ENCODE peak calls at places on chromosomes 13 and 19, in seven cellular contexts. M is heart right ventricle, Y is fibroblast of lung, V is PC-3, O is left ventricle myocardium inferior, H is right lobe of liver, L is A549. T is an unnamed sample. For H3K4me1, the result is how much of the 10 kb centered on the place peaks cover.

GRCh38 chr13:111303559-111303958 is 16.9 kb upstream of the TEX29 start:
- DNase-seq in M (no peak), Y (no peak), V (no peak), O (no peak), H (no peak), L (no peak), T (no peak)

GRCh38 chr19:37127999-37128820 is 44.3 kb downstream of the ZNF585A start:
- DNase-seq in M (no peak), Y (no peak), V (no peak), O (no peak), H (no peak), L (peak), T (no peak)

GRCh38 chr13:85666356-85666755 is 132.9 kb downstream of the SLITRK6 start:
- DNase-seq in M (no peak), Y (no peak), V (no peak), O (no peak), H (no peak), L (no peak), T (no peak)

GRCh38 chr19:30155529-30156200 is 213.6 kb downstream of the URI1 start:
- DNase-seq in M (no peak), Y (no peak), V (no peak), O (no peak), H (no peak), L (no peak), T (no peak)

GRCh38 chr13:74839656-74840055 is 642.3 kb downstream of the TBC1D4 start:
- DNase-seq in M (no peak), Y (peak), V (peak), O (no peak), H (no peak), L (no peak), T (no peak)

GRCh38 chr19:53394522-53394973 is 401 bp upstream of the ZNF765 start:
- DNase-seq in M (peak), Y (peak), V (peak), O (peak), H (peak), L (no peak), T (peak)

GRCh38 chr13:47672982-47673670 is 327.9 kb downstream of the SUCLA2 start:
- DNase-seq in M (no peak), Y (peak), V (peak), O (no peak), H (no peak), L (no peak), T (no peak)

GRCh38 chr19:16258440-16258903 is 60.8 kb downstream of the AP1M1 start:
- DNase-seq in M (peak), Y (no peak), V (no peak), O (peak), H (peak), L (no peak), T (peak)

GRCh38 chr19:39416152-39416551 is 3.7 kb downstream of the PLEKHG2 start:
- DNase-seq in M (no peak), Y (no peak), V (no peak), O (no peak), H (no peak), L (no peak), T (no peak)

GRCh38 chr13:34951528-34951927 is 9.5 kb downstream of the NBEA start:
- DNase-seq in M (no peak), Y (no peak), V (no peak), O (no peak), H (no peak), L (no peak), T (no peak)

GRCh38 chr19:8310342-8311055 is 2.3 kb upstream of the CD320 start:
- DNase-seq in M (peak), Y (no peak), V (no peak), O (no peak), H (peak), L (no peak), T (no peak)

GRCh38 chr13:64538711-64539110 is 2691.4 kb downstream of the PCDH9 start:
- DNase-seq in M (no peak), Y (peak), V (peak), O (no peak), H (no peak), L (no peak), T (no peak)

GRCh38 chr19:28234637-28235036 is 978.3 kb downstream of the UQCRFS1 start:
- DNase-seq in M (peak), Y (peak), V (no peak), O (no peak), H (no peak), L (no peak), T (no peak)

GRCh38 chr19:30629086-30629485 is 256.9 kb downstream of the ZNF536 start:
- DNase-seq in M (no peak), Y (no peak), V (no peak), O (no peak), H (no peak), L (no peak), T (no peak)

GRCh38 chr19:18160792-18161690 is 8.1 kb downstream of the PIK3R2 start:
- DNase-seq in M (no peak), Y (peak), V (peak), O (peak), H (peak), L (peak), T (peak)

GRCh38 chr13:44972956-44973581 is 16.2 kb downstream of the NUFIP1 start:
- DNase-seq in M (no peak), Y (peak), V (peak), O (no peak), H (no peak), L (peak), T (no peak)
- H3K27ac ChIP-seq in M (no peak), Y (no peak), V (no peak), O (no peak), H (no peak), L (no peak), T (no peak)

DNA sequence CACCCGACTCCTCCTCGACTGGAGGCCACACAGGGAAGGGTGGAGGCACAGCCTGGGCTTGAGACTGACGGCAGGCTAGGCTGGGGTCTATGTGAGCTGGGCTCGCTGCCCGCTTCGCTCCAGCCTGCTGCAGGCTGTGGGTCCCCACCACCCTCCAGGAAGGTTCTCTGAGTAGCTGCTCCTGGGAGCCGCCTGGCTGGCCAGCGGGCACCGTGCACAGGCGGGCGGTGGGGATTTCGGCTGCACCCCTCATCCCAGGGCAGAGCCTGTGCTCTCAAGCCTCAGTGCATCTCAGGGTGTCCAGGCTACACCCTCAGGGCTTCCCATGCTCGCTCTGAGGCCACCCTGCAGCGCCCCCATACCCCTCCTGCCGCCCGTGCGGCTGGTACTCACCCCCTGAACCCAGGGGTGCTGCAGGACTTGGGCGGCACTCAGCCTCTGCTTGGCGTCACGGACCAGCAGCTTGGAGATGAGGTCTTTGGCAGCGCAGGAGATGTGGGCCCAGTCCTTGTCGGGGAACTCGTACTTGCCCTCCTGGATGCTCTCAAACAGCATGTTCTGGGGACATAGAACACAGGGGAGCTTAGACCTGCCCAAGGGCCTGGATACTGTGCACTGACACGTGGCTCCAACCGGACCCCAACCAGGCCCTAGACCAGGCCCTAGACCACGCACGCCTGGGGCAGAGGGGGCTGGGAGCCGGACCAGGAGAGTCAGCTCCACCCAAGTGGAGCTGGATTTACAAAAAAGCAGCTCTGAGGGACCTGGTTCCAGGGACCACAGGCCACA is 10.2 kb downstream of the MKNK2 start:
- DNase-seq in M (peak), Y (no peak), V (no peak), O (no peak), H (no peak), L (no peak), T (no peak)
- H3K4me1 ChIP-seq in M (half or more), Y (under half), V (under half), O (half or more), H (under half), L (half or more), T (under half)

GRCh38 chr13:41459754-41460111 is 2.4 kb downstream of the RGCC start:
- DNase-seq in M (no peak), Y (no peak), V (no peak), O (no peak), H (no peak), L (no peak), T (no peak)
- H3K4me3 ChIP-seq in M (peak), Y (peak), V (no peak), O (peak), H (no peak), L (no peak), T (no peak)

GRCh38 chr19:45156231-45156630 is 4.6 kb downstream of the NKPD1 start:
- DNase-seq in M (no peak), Y (no peak), V (no peak), O (no peak), H (no peak), L (no peak), T (no peak)
- H3K27ac ChIP-seq in M (no peak), Y (no peak), V (no peak), O (no peak), H (no peak), L (no peak), T (no peak)

GRCh38 chr19:48968813-48969218 is 3.7 kb downstream of the FTL start:
- DNase-seq in M (no peak), Y (no peak), V (no peak), O (no peak), H (peak), L (peak), T (no peak)
- H3K4me1 ChIP-seq in M (half or more), Y (under half), V (under half), O (half or more), H (under half), L (under half), T (under half)

GRCh38 chr19:5293607-5294089 is 47.0 kb downstream of the PTPRS start:
- DNase-seq in M (no peak), Y (peak), V (peak), O (no peak), H (no peak), L (no peak), T (peak)

GRCh38 chr19:5294403-5295160 is 46.0 kb downstream of the PTPRS start:
- DNase-seq in M (no peak), Y (no peak), V (no peak), O (no peak), H (no peak), L (no peak), T (no peak)

GRCh38 chr19:5292453-5292842 is 48.2 kb downstream of the PTPRS start:
- DNase-seq in M (no peak), Y (no peak), V (peak), O (no peak), H (no peak), L (no peak), T (no peak)

GRCh38 chr19:5291588-5292193 is 48.9 kb downstream of the PTPRS start:
- DNase-seq in M (no peak), Y (no peak), V (no peak), O (no peak), H (no peak), L (no peak), T (no peak)

DNA sequence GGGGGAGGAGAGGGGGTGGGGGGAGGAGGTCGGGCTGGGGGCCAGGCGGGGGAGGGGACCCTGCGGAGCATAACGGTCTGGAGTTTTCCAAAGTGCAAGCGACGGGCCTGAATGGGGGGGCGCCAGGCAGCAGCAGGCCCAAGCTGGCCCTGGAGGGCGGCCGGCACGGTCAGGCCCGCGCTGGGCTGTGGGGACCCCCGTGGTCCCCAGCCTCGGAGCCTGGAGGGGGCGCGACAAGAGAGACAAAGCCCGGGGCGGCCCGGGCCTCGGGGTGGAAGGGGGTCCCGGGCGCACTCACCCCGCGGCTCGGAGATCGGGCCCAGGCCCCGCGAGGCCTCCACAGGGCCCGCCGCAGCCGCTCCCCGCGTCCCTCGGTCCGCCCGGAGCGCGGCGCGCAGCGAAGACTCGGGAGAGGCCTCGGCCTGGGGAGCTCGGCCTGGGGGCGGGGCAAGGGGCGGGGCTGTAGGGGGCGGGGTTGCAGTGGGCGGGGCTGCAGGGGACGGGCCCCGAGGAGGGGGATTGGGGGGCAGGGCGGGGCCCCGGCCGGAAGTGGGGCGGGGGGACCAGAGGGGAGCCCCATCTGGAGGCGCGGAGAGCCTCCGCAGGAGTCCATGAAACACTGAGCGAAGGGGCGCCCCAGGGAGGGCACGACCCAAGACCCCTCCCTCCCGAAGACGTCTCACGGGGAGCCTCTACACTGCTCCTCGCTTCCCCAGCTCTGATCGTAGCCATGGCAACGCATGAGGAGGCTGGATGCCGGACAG is 47.6 kb downstream of the PTPRS start:
- DNase-seq in M (peak), Y (peak), V (peak), O (peak), H (no peak), L (peak), T (peak)
- H3K4me3 ChIP-seq in M (peak), Y (peak), V (peak), O (peak), H (peak), L (peak), T (peak)

GRCh38 chr13:43058836-43059235 is 35.5 kb downstream of the DNAJC15 start:
- DNase-seq in M (no peak), Y (peak), V (no peak), O (no peak), H (no peak), L (no peak), T (no peak)

GRCh38 chr13:43057653-43058317 is 34.4 kb downstream of the DNAJC15 start:
- DNase-seq in M (peak), Y (peak), V (no peak), O (no peak), H (no peak), L (no peak), T (peak)

GRCh38 chr13:43061496-43062280 is 38.3 kb downstream of the DNAJC15 start:
- DNase-seq in M (no peak), Y (no peak), V (peak), O (no peak), H (no peak), L (no peak), T (no peak)

GRCh38 chr13:43054803-43055802 is 31.7 kb downstream of the DNAJC15 start:
- DNase-seq in M (peak), Y (peak), V (peak), O (no peak), H (no peak), L (peak), T (peak)

DNA sequence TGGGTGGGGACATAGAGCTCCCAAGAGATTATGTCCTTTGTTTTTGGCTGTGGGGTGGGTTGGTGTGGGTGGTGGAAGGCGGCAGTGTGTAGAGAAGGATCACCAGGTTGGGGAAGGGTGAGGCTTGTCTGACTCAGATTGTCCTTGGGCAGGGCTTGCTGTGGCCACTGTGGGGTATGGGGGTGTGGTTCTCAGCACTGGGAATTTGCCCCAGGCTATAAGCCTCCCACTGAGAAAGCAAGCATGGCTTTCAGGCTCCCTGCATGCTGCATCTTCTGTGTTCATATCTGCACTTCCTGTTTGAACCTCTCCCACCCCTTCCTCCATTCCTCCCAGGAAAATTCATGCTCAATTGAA is 34.9 kb downstream of the DNAJC15 start:
- DNase-seq in M (peak), Y (peak), V (peak), O (no peak), H (no peak), L (peak), T (peak)
- H3K27ac ChIP-seq in M (peak), Y (peak), V (peak), O (peak), H (no peak), L (peak), T (peak)

GRCh38 chr19:459724-460511 is 915 bp downstream of the SHC2 start:
- DNase-seq in M (peak), Y (peak), V (peak), O (peak), H (peak), L (peak), T (peak)
- H3K4me1 ChIP-seq in M (under half), Y (under half), V (under half), O (under half), H (under half), L (under half), T (under half)

GRCh38 chr13:32595306-32595705 is 9.1 kb downstream of the PDS5B start:
- DNase-seq in M (no peak), Y (no peak), V (no peak), O (no peak), H (no peak), L (no peak), T (no peak)

GRCh38 chr13:32592082-32592481 is 5.8 kb downstream of the PDS5B start:
- DNase-seq in M (no peak), Y (no peak), V (no peak), O (no peak), H (no peak), L (no peak), T (no peak)

DNA sequence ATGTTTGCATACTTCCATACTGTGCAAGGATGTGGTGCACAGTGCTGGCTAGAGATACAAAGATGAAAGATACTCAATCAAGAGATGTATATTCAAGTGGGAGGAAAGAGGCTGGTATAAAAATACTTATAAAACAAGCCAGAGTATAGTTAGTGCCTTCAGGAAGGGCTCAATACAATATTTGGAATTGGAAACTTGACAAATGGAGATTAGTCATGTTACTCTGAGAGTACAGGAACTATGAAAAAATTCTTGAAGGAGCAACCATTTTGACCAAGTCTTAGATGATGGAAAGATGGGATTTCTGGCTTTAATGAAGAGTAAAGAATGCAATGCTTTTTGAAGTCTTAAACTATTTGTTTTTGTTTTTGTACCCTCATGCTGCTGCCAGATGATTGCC is 8.1 kb downstream of the PDS5B start:
- DNase-seq in M (no peak), Y (peak), V (peak), O (no peak), H (no peak), L (no peak), T (no peak)
- H3K4me3 ChIP-seq in M (no peak), Y (no peak), V (no peak), O (no peak), H (no peak), L (no peak), T (no peak)

T was measured in SJCRH30.